ENCODE peak calls at places on chromosomes 3 and 15, in seven cellular contexts. One of them, this sample, is unnamed.

GRCh38 chr3:78736863-78737262 is 1030.9 kb downstream of the ROBO1 start:
- DNase-seq in Kasumi-1: no peak
- DNase-seq in head of caudate nucleus: no peak
- DNase-seq in activated CD4-positive, CD25-positive, alpha-beta regulatory T cell: no peak
- DNase-seq in RWPE2: no peak
- DNase-seq in naive thymus-derived CD8-positive, alpha-beta T cell: no peak
- DNase-seq in NCI-H1092: no peak
- DNase-seq in this sample: no peak

GRCh38 chr15:75661041-75661778 is 13.5 kb downstream of the SNX33 start:
- DNase-seq in Kasumi-1: no peak
- DNase-seq in head of caudate nucleus: no peak
- DNase-seq in activated CD4-positive, CD25-positive, alpha-beta regulatory T cell: no peak
- DNase-seq in RWPE2: peak
- DNase-seq in naive thymus-derived CD8-positive, alpha-beta T cell: no peak
- DNase-seq in NCI-H1092: no peak
- DNase-seq in this sample: no peak

GRCh38 chr3:138879541-138880380 is 45.0 kb upstream of the PIK3CB start:
- DNase-seq in Kasumi-1: no peak
- DNase-seq in head of caudate nucleus: no peak
- DNase-seq in activated CD4-positive, CD25-positive, alpha-beta regulatory T cell: no peak
- DNase-seq in RWPE2: no peak
- DNase-seq in naive thymus-derived CD8-positive, alpha-beta T cell: no peak
- DNase-seq in NCI-H1092: no peak
- DNase-seq in this sample: no peak

GRCh38 chr3:144343343-144343742 is 371.7 kb downstream of the DIPK2A start:
- DNase-seq in Kasumi-1: no peak
- DNase-seq in head of caudate nucleus: no peak
- DNase-seq in activated CD4-positive, CD25-positive, alpha-beta regulatory T cell: no peak
- DNase-seq in RWPE2: no peak
- DNase-seq in naive thymus-derived CD8-positive, alpha-beta T cell: no peak
- DNase-seq in NCI-H1092: no peak
- DNase-seq in this sample: no peak

GRCh38 chr3:143220745-143221144 is 101.2 kb downstream of the CHST2 start:
- DNase-seq in Kasumi-1: no peak
- DNase-seq in head of caudate nucleus: no peak
- DNase-seq in activated CD4-positive, CD25-positive, alpha-beta regulatory T cell: no peak
- DNase-seq in RWPE2: no peak
- DNase-seq in naive thymus-derived CD8-positive, alpha-beta T cell: no peak
- DNase-seq in NCI-H1092: no peak
- DNase-seq in this sample: no peak

GRCh38 chr15:52503788-52504496 is 24.7 kb downstream of the MYO5A start:
- DNase-seq in Kasumi-1: no peak
- DNase-seq in head of caudate nucleus: no peak
- DNase-seq in activated CD4-positive, CD25-positive, alpha-beta regulatory T cell: no peak
- DNase-seq in RWPE2: no peak
- DNase-seq in naive thymus-derived CD8-positive, alpha-beta T cell: no peak
- DNase-seq in NCI-H1092: no peak
- DNase-seq in this sample: no peak

GRCh38 chr3:148971819-148972218 is 19.5 kb upstream of the GYG1 start:
- DNase-seq in Kasumi-1: no peak
- DNase-seq in head of caudate nucleus: no peak
- DNase-seq in activated CD4-positive, CD25-positive, alpha-beta regulatory T cell: no peak
- DNase-seq in RWPE2: no peak
- DNase-seq in naive thymus-derived CD8-positive, alpha-beta T cell: no peak
- DNase-seq in NCI-H1092: no peak
- DNase-seq in this sample: no peak

GRCh38 chr3:143552851-143553250 is 295.4 kb downstream of the SLC9A9 start:
- DNase-seq in Kasumi-1: no peak
- DNase-seq in head of caudate nucleus: no peak
- DNase-seq in activated CD4-positive, CD25-positive, alpha-beta regulatory T cell: no peak
- DNase-seq in RWPE2: no peak
- DNase-seq in naive thymus-derived CD8-positive, alpha-beta T cell: no peak
- DNase-seq in NCI-H1092: no peak
- DNase-seq in this sample: no peak

GRCh38 chr15:29139540-29140459 is 129.8 kb downstream of the NSMCE3 start:
- DNase-seq in Kasumi-1: peak
- DNase-seq in head of caudate nucleus: peak
- DNase-seq in activated CD4-positive, CD25-positive, alpha-beta regulatory T cell: peak
- DNase-seq in RWPE2: peak
- DNase-seq in naive thymus-derived CD8-positive, alpha-beta T cell: peak
- DNase-seq in NCI-H1092: peak
- DNase-seq in this sample: peak

This sample was measured in activated naive CD8-positive, alpha-beta T cell treated with anti-CD3 and anti-CD28 coated beads, Interleukin-2, amount 50 U/mL, for 16 hours.